ENCODE peak calls at places on chromosome 11, in nine cellular contexts. F, Q, A, L, W, O, P, Y and C are unnamed samples.

GRCh38 chr11:20363149-20363499 is 390 bp upstream of the HTATIP2 start:
- DNase-seq in F (no peak), Q (no peak), A (no peak), L (no peak), W (no peak), O (no peak), P (no peak), Y (no peak), C (no peak)

GRCh38 chr11:71951741-71952310 is 23.0 kb downstream of the RNF121 start:
- DNase-seq in F (no peak), Q (no peak), A (no peak), L (no peak), W (no peak), O (no peak), P (no peak), Y (no peak), C (no peak)

GRCh38 chr11:64000026-64000739 is 13.9 kb downstream of the OTUB1 start:
- DNase-seq in F (peak), Q (no peak), A (peak), L (peak), W (peak), O (peak), P (no peak), Y (peak), C (no peak)

GRCh38 chr11:35907648-35908431 is 36.0 kb upstream of the LDLRAD3 start:
- DNase-seq in F (peak), Q (no peak), A (no peak), L (peak), W (no peak), O (no peak), P (peak), Y (peak), C (no peak)

GRCh38 chr11:3950996-3951662 is 95.7 kb downstream of the STIM1 start:
- DNase-seq in F (no peak), Q (no peak), A (peak), L (peak), W (peak), O (no peak), P (peak), Y (peak), C (no peak)

GRCh38 chr11:35045219-35045819 is 93.7 kb upstream of the CD44 start:
- DNase-seq in F (no peak), Q (no peak), A (no peak), L (no peak), W (no peak), O (no peak), P (no peak), Y (no peak), C (no peak)

GRCh38 chr11:92384807-92385206 is 160.2 kb downstream of the FAT3 start:
- DNase-seq in F (no peak), Q (no peak), A (no peak), L (peak), W (no peak), O (peak), P (no peak), Y (no peak), C (no peak)

GRCh38 chr11:111557425-111558111 is 17.0 kb downstream of the LAYN start:
- DNase-seq in F (peak), Q (no peak), A (no peak), L (peak), W (no peak), O (no peak), P (peak), Y (peak), C (no peak)

GRCh38 chr11:102757823-102758549 is 22.4 kb downstream of the MMP10 start:
- DNase-seq in F (peak), Q (no peak), A (no peak), L (peak), W (no peak), O (no peak), P (peak), Y (peak), C (no peak)

GRCh38 chr11:44188643-44189042 is 93.2 kb downstream of the EXT2 start:
- DNase-seq in F (no peak), Q (no peak), A (no peak), L (peak), W (no peak), O (no peak), P (peak), Y (no peak), C (no peak)

GRCh38 chr11:27390959-27391326 is 27.9 kb upstream of the CCDC34 start:
- DNase-seq in F (no peak), Q (no peak), A (no peak), L (peak), W (no peak), O (no peak), P (peak), Y (peak), C (no peak)